ENCODE peak calls at places on chromosomes 4 and X, in six cellular contexts. A is lower leg skin, F is AG04450, E is brain microvascular endothelial cell, D is fibroblast of mammary gland, C is MM.1S. R is an unnamed sample.

GRCh38 chr4:66688674-66689073 is 856.6 kb downstream of the CENPC start:
- DNase-seq in A (no peak), F (no peak), E (no peak), D (peak), C (peak), R (peak)

GRCh38 chr4:2246384-2247127 is 4.6 kb upstream of the HAUS3 start:
- DNase-seq in A (no peak), F (no peak), E (no peak), D (no peak), C (no peak), R (no peak)

GRCh38 chr4:57168986-57169385 is 58.8 kb upstream of the IGFBP7 start:
- DNase-seq in A (no peak), F (no peak), E (no peak), D (no peak), C (no peak), R (no peak)

GRCh38 chr4:124025423-124025822 is 628.8 kb downstream of the SPRY1 start:
- DNase-seq in A (no peak), F (no peak), E (peak), D (peak), C (no peak), R (no peak)

GRCh38 chrX:47936224-47936939 is 67.4 kb downstream of the ZNF182 start:
- DNase-seq in A (no peak), F (no peak), E (no peak), D (no peak), C (peak), R (no peak)

GRCh38 chrX:147917700-147918694 is 6.3 kb downstream of the FMR1 start:
- DNase-seq in A (no peak), F (no peak), E (no peak), D (peak), C (no peak), R (no peak)

GRCh38 chrX:65705439-65705838 is 38.0 kb downstream of the MSN start:
- DNase-seq in A (no peak), F (no peak), E (no peak), D (no peak), C (peak), R (no peak)

GRCh38 chr4:128707864-128708263 is 101.6 kb upstream of the JADE1 start:
- DNase-seq in A (no peak), F (no peak), E (no peak), D (peak), C (no peak), R (peak)

GRCh38 chr4:40628888-40629287 is 776 bp downstream of the RBM47 start:
- DNase-seq in A (no peak), F (no peak), E (no peak), D (no peak), C (no peak), R (no peak)

GRCh38 chr4:40627540-40627939 is 2.1 kb downstream of the RBM47 start:
- DNase-seq in A (no peak), F (no peak), E (no peak), D (no peak), C (no peak), R (no peak)

GRCh38 chr4:40629401-40630334 is at the start of gene RBM47:
- DNase-seq in A (peak), F (no peak), E (peak), D (peak), C (peak), R (no peak)

GRCh38 chr4:40626183-40626990 is 3.3 kb downstream of the RBM47 start:
- DNase-seq in A (no peak), F (no peak), E (peak), D (peak), C (no peak), R (no peak)

GRCh38 chr4:40630335-40631021 is 814 bp upstream of the RBM47 start:
- DNase-seq in A (peak), F (no peak), E (no peak), D (no peak), C (peak), R (no peak)
- TF ChIP-seq CTCF in A (no peak), F (no peak), E (no peak), D (no peak), C (no peak), R (no peak)

GRCh38 chr4:140004580-140005314 is 149.2 kb downstream of the MAML3 start:
- DNase-seq in A (no peak), F (no peak), E (peak), D (peak), C (no peak), R (peak)
- H3K4me3 ChIP-seq in A (no peak), F (peak), E (peak), D (peak), C (no peak), R (peak)

GRCh38 chr4:105967058-105967658 is 71.9 kb downstream of the NPNT start:
- DNase-seq in A (no peak), F (no peak), E (no peak), D (no peak), C (no peak), R (no peak)
- TF ChIP-seq CTCF in A (no peak), F (no peak), E (no peak), D (no peak), C (no peak), R (no peak)

DNA sequence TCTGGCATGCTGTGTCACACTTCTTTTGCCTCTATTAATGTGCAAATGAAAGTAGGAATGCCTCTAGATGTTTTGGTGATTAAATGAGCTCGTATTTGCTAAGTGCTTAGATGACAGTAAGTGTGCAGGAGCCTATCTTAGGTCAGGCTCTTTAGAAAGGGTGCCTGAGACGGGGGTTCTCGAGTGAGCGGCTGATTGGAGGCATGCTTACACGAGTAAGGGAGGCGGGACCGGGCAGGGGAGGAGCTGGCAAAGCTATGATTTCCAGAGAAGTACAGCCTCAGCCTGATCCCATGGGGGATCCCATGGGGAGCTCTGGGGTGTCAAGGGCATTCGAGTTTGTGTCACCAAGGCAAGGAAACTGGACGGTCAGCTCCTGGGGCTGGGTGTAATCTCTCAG is 44.8 kb downstream of the CLDN34 start:
- DNase-seq in A (no peak), F (no peak), E (no peak), D (no peak), C (no peak), R (no peak)
- H3K4me3 ChIP-seq in A (no peak), F (no peak), E (no peak), D (no peak), C (no peak), R (no peak)

GRCh38 chr4:20338841-20339240 is 87.1 kb downstream of the SLIT2 start:
- DNase-seq in A (no peak), F (no peak), E (no peak), D (peak), C (no peak), R (no peak)
- TF ChIP-seq CTCF in A (no peak), F (no peak), E (no peak), D (no peak), C (no peak), R (no peak)

GRCh38 chr4:142566780-142567179 is 279.3 kb downstream of the INPP4B start:
- DNase-seq in A (no peak), F (no peak), E (no peak), D (no peak), C (no peak), R (no peak)
- H3K4me3 ChIP-seq in A (no peak), F (no peak), E (no peak), D (no peak), C (no peak), R (no peak)

GRCh38 chrX:40485427-40485826 is 95.3 kb upstream of the ATP6AP2 start:
- DNase-seq in A (no peak), F (no peak), E (no peak), D (no peak), C (no peak), R (no peak)

GRCh38 chrX:40479777-40480318 is 100.9 kb upstream of the ATP6AP2 start:
- DNase-seq in A (no peak), F (no peak), E (no peak), D (peak), C (no peak), R (no peak)

GRCh38 chrX:40485973-40486372 is 94.8 kb upstream of the ATP6AP2 start:
- DNase-seq in A (no peak), F (no peak), E (no peak), D (no peak), C (no peak), R (no peak)

GRCh38 chrX:40484408-40485091 is 96.2 kb upstream of the ATP6AP2 start:
- DNase-seq in A (no peak), F (no peak), E (no peak), D (no peak), C (no peak), R (no peak)

DNA sequence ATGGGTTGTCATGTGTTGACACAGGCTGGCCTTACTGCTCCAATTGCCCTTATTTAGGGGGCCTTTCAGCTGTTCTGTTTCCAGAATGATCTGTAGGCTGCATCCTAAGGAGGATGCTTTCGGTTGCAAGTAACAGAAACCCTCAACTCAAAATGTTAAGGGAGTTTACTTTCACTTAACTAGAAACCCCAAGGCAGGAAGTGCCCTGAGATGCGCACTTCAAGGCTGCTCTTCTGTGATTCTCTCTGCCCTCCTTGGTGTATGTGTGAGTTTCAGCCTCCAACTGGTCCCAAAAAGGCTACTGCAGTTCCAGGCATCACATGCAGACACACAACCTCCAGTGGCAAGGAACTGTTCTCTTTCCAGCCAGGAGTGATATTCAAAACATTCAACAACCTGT is 97.3 kb upstream of the ATP6AP2 start:
- DNase-seq in A (no peak), F (no peak), E (no peak), D (no peak), C (no peak), R (no peak)
- TF ChIP-seq CTCF in A (no peak), F (no peak), E (no peak), D (no peak), C (no peak), R (no peak)